ENCODE peak calls at places on chromosomes 6 and 20, in ten cellular contexts. W is IMR-90; M is testis; U is fibroblast of mammary gland; A is left lung; Q is ovary; S is PC-9; H is mammary epithelial cell; C is neural crest cell; Y is CD8-positive, alpha-beta T cell. F is an unnamed sample.

GRCh38 chr6:31620586-31621319 is at the start of gene PRRC2A:
- DNase-seq in W (peak; percentile 59), M (peak; percentile 90), U (no peak), A (peak; percentile 76), Q (peak; percentile 95), S (no peak), H (no peak), C (peak; percentile 74), Y (peak; percentile 94), F (no peak)

GRCh38 chr6:109527989-109528388 is 45.0 kb upstream of the ZBTB24 start:
- DNase-seq in W (peak; percentile 16), M (no peak), U (peak; percentile 36), A (no peak), Q (no peak), S (no peak), H (peak; percentile 16), C (no peak), Y (no peak), F (no peak)

GRCh38 chr6:33278810-33279209 is 1.9 kb downstream of the B3GALT4 start:
- DNase-seq in W (no peak), M (no peak), U (no peak), A (no peak), Q (no peak), S (no peak), H (no peak), C (no peak), Y (no peak), F (no peak)

GRCh38 chr20:25209911-25210310 is 14.4 kb downstream of the ENTPD6 start:
- DNase-seq in W (no peak), M (no peak), U (no peak), A (no peak), Q (no peak), S (no peak), H (no peak), C (no peak), Y (no peak), F (no peak)

GRCh38 chr6:157684620-157685299 is 138.3 kb upstream of the SNX9 start:
- DNase-seq in W (no peak), M (no peak), U (no peak), A (no peak), Q (no peak), S (no peak), H (no peak), C (no peak), Y (no peak), F (no peak)

GRCh38 chr6:95576621-95577316 is 566 bp upstream of the MANEA start:
- DNase-seq in W (peak; percentile 6), M (no peak), U (peak; percentile 33), A (no peak), Q (no peak), S (no peak), H (peak; percentile 22), C (no peak), Y (no peak), F (no peak)

GRCh38 chr6:31116661-31117385 is 2.2 kb downstream of the PSORS1C1 start:
- DNase-seq in W (no peak), M (peak; percentile 46), U (peak; percentile 38), A (no peak), Q (no peak), S (no peak), H (no peak), C (no peak), Y (no peak), F (no peak)

GRCh38 chr20:62123450-62124118 is 1.3 kb downstream of the LSM14B start:
- DNase-seq in W (peak; percentile 51), M (no peak), U (peak; percentile 56), A (no peak), Q (no peak), S (no peak), H (peak; percentile 22), C (no peak), Y (no peak), F (no peak)

DNA sequence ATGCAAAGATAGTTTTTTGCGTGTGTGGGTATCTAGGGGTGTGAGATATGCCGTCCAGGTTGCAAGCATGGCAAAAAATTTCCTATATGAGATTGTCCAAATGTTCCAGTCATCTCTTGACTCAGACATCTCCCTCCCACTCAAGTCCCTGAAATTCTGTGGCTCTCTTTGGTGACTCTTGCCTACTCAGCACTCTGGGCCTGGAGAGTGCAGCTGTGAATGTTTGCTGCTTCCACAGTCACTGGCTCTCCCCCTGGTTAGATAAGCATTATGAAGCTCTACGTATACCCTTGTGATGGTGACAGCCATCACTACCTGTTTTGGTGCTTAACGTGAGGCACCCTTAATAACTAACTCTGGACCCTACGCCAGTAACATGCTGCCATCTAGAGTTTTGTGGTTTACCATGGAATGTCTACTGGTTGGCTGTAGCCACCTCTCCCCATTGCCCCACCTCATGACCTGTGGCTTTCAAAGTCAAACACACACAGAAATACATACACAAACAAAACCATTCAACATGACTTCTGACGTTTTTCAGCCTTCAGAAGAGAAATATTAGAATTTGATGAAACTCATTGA is 621.9 kb upstream of the CITED2 start:
- DNase-seq in W (no peak), M (no peak), U (no peak), A (no peak), Q (no peak), S (no peak), H (peak; percentile 11), C (no peak), Y (no peak), F (no peak)
- TF ChIP-seq CTCF in W (peak; percentile 2), M (no peak), U (no peak), A (no peak), Q (no peak), S (no peak), H (no peak), C (peak; percentile 19), Y (no peak), F (peak; percentile 24)

DNA sequence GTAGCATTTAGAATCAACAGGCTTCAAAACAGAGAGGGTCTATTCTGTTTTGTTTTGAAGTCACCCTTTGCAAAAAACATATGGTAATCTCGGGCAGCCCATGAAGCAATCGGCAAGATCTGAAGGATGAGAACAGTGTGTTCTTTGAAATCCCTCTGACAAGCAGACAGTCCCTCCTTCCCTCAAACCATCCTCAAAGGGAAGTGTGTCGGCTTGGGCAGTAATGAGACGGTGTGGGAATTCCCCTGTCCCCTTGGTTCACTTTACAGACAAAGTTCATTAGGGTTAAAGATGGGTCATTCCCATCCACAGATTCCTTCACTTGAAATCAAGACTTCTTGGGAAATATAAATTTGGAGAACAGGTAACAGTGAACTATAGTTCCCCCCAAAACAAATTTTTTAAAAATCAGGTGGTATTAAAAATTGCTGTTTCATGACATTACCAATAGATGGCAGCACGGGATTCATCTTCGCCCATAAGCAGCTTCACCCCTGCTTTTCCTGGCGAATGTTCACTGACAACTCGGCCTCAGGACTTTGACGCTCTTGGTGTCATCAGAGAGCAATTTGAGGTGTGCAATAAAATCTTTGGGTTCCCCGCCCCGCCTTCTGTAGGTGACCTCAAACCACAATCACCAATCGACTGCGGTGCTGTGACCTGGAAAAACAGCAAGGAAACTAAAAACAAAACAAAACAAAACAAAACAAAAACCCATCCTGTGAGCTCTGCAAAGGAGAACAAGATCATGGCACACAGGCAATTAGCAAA is 159.3 kb upstream of the TNFAIP3 start:
- DNase-seq in W (peak; percentile 86), M (peak; percentile 77), U (peak; percentile 87), A (peak; percentile 71), Q (peak; percentile 60), S (peak; percentile 56), H (peak; percentile 92), C (peak; percentile 14), Y (peak; percentile 81), F (peak; percentile 60)
- TF ChIP-seq CTCF in W (peak; percentile 89), M (peak; percentile 69), U (peak; percentile 84), A (peak; percentile 63), Q (peak; percentile 77), S (peak; percentile 95), H (peak; percentile 65), C (peak; percentile 89), Y (peak; percentile 81), F (peak; percentile 71)

DNA sequence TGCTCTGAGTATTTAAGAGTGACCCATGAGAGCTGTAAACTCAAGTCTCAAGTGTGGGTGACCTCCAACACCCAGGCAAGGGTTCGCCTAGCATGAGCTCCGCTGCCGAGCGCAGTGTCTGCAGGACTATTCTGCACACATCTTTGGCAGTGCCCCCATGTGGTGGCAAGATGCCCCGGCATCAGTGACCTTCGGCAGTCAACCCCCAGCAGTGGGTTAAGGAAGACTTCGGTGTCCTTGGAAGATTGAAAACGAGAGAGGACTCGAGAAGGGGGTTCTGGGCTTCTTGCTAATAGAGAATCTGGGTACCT is 43.1 kb downstream of the RBM38 start:
- DNase-seq in W (no peak), M (peak; percentile 51), U (no peak), A (no peak), Q (no peak), S (no peak), H (no peak), C (no peak), Y (peak; percentile 29), F (no peak)
- TF ChIP-seq CTCF in W (no peak), M (no peak), U (no peak), A (no peak), Q (no peak), S (no peak), H (peak; percentile 17), C (no peak), Y (no peak), F (no peak)

GRCh38 chr20:64143018-64143801 is 21.0 kb upstream of the MYT1 start:
- DNase-seq in W (no peak), M (no peak), U (no peak), A (peak; percentile 5), Q (peak; percentile 12), S (no peak), H (no peak), C (no peak), Y (no peak), F (peak; percentile 34)

GRCh38 chr20:64144144-64144912 is 19.9 kb upstream of the MYT1 start:
- DNase-seq in W (no peak), M (no peak), U (no peak), A (no peak), Q (peak; percentile 3), S (no peak), H (no peak), C (no peak), Y (no peak), F (peak; percentile 14)

GRCh38 chr20:64146301-64146935 is 17.8 kb upstream of the MYT1 start:
- DNase-seq in W (no peak), M (no peak), U (no peak), A (no peak), Q (peak; percentile 17), S (no peak), H (no peak), C (no peak), Y (no peak), F (peak; percentile 10)

GRCh38 chr20:64146936-64147451 is 17.3 kb upstream of the MYT1 start:
- DNase-seq in W (no peak), M (no peak), U (no peak), A (no peak), Q (peak; percentile 2), S (no peak), H (no peak), C (no peak), Y (no peak), F (peak; percentile 30)

DNA sequence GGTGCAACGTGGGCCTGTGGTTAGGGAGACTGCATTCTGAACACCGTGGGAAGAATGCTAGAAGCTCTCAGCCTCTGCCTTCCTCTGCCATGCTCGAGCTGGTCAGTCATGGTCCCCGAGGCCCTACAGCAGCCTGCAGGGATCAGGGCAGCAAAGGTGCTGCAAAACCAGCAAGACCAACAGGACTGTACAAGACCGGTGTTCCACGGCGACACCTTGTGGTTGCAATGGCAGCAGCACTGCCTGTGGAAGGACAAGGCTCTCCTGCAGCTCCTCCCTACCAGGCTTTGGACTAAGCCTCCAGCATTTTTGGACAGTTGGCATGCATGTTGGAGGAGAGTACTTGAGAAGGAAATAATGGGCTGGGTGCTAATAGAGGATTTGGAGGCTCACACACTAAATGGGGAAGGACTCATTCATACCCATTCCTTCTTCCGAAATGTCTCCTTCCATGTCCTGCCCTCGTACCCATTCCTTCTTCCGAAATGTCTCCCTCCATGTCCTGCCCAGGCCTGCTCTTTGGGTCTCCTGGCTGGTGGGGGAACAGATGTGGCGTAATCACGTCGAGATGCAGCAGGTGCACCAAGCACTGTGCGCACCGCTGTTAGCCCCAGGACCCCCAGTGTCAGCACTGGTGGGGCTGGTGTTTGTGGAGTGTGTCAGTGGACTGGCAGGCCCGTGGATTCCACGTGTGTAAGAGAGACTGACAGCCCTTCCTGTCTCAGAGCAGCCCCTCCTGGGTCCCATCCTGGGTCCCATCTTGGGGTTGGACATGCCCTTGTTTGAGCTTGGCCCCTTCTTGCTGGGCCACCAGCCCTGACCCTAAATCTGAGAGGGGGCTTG is 18.6 kb upstream of the MYT1 start:
- DNase-seq in W (no peak), M (no peak), U (no peak), A (no peak), Q (peak; percentile 17), S (no peak), H (no peak), C (no peak), Y (no peak), F (peak; percentile 30)
- TF ChIP-seq CTCF in W (peak; percentile 7), M (no peak), U (peak; percentile 14), A (no peak), Q (no peak), S (peak; percentile 56), H (peak; percentile 9), C (peak; percentile 37), Y (no peak), F (no peak)